ENCODE peak calls at places on chromosomes 16 and 17, in nine cellular contexts. One of them, this sample, is unnamed.

GRCh38 chr16:46748775-46749705 is 896 bp upstream of the MYLK3 start:
- DNase-seq in GM20000: peak; percentile 57
- DNase-seq in GM12865: peak; percentile 77
- DNase-seq in epithelial cell of prostate: no peak
- DNase-seq in central memory CD8-positive, alpha-beta T cell: no peak
- DNase-seq in pulmonary artery endothelial cell: no peak
- DNase-seq in T-helper 2 cell: no peak
- DNase-seq in stimulated activated CD4-positive, alpha-beta T cell treated with anti-CD3 and anti-CD28 coated beads, TNF-alpha, amount 100 ng/mL, for 4 hours: no peak
- DNase-seq in thyroid gland: peak; percentile 22
- DNase-seq in this sample: no peak

GRCh38 chr17:19414396-19415280 is 3.6 kb downstream of the RNF112 start:
- DNase-seq in GM20000: no peak
- DNase-seq in GM12865: no peak
- DNase-seq in epithelial cell of prostate: no peak
- DNase-seq in central memory CD8-positive, alpha-beta T cell: no peak
- DNase-seq in pulmonary artery endothelial cell: no peak
- DNase-seq in T-helper 2 cell: no peak
- DNase-seq in stimulated activated CD4-positive, alpha-beta T cell treated with anti-CD3 and anti-CD28 coated beads, TNF-alpha, amount 100 ng/mL, for 4 hours: no peak
- DNase-seq in thyroid gland: no peak
- DNase-seq in this sample: no peak

GRCh38 chr17:82257473-82257872 is 16.0 kb downstream of the CSNK1D start:
- DNase-seq in GM20000: peak; percentile 24
- DNase-seq in GM12865: no peak
- DNase-seq in epithelial cell of prostate: no peak
- DNase-seq in central memory CD8-positive, alpha-beta T cell: peak; percentile 52
- DNase-seq in pulmonary artery endothelial cell: no peak
- DNase-seq in T-helper 2 cell: peak; percentile 69
- DNase-seq in stimulated activated CD4-positive, alpha-beta T cell treated with anti-CD3 and anti-CD28 coated beads, TNF-alpha, amount 100 ng/mL, for 4 hours: peak; percentile 40
- DNase-seq in thyroid gland: no peak
- DNase-seq in this sample: no peak

GRCh38 chr17:164536-165235 is 16.8 kb downstream of the DOC2B start:
- DNase-seq in GM20000: peak; percentile 73
- DNase-seq in GM12865: peak; percentile 44
- DNase-seq in epithelial cell of prostate: no peak
- DNase-seq in central memory CD8-positive, alpha-beta T cell: no peak
- DNase-seq in pulmonary artery endothelial cell: peak; percentile 22
- DNase-seq in T-helper 2 cell: no peak
- DNase-seq in stimulated activated CD4-positive, alpha-beta T cell treated with anti-CD3 and anti-CD28 coated beads, TNF-alpha, amount 100 ng/mL, for 4 hours: no peak
- DNase-seq in thyroid gland: peak; percentile 30
- DNase-seq in this sample: no peak

GRCh38 chr17:72640415-72641165 is 451.9 kb downstream of the SLC39A11 start:
- DNase-seq in GM20000: no peak
- DNase-seq in GM12865: no peak
- DNase-seq in epithelial cell of prostate: no peak
- DNase-seq in central memory CD8-positive, alpha-beta T cell: no peak
- DNase-seq in pulmonary artery endothelial cell: no peak
- DNase-seq in T-helper 2 cell: no peak
- DNase-seq in stimulated activated CD4-positive, alpha-beta T cell treated with anti-CD3 and anti-CD28 coated beads, TNF-alpha, amount 100 ng/mL, for 4 hours: no peak
- DNase-seq in thyroid gland: peak; percentile 26
- DNase-seq in this sample: no peak

GRCh38 chr17:76405967-76406647 is 21.7 kb downstream of the SPHK1 start:
- DNase-seq in GM20000: no peak
- DNase-seq in GM12865: peak; percentile 47
- DNase-seq in epithelial cell of prostate: no peak
- DNase-seq in central memory CD8-positive, alpha-beta T cell: no peak
- DNase-seq in pulmonary artery endothelial cell: no peak
- DNase-seq in T-helper 2 cell: no peak
- DNase-seq in stimulated activated CD4-positive, alpha-beta T cell treated with anti-CD3 and anti-CD28 coated beads, TNF-alpha, amount 100 ng/mL, for 4 hours: no peak
- DNase-seq in thyroid gland: peak; percentile 78
- DNase-seq in this sample: no peak

GRCh38 chr16:47884131-47884725 is 271.6 kb downstream of the ABCC12 start:
- DNase-seq in GM20000: no peak
- DNase-seq in GM12865: no peak
- DNase-seq in epithelial cell of prostate: no peak
- DNase-seq in central memory CD8-positive, alpha-beta T cell: no peak
- DNase-seq in pulmonary artery endothelial cell: no peak
- DNase-seq in T-helper 2 cell: no peak
- DNase-seq in stimulated activated CD4-positive, alpha-beta T cell treated with anti-CD3 and anti-CD28 coated beads, TNF-alpha, amount 100 ng/mL, for 4 hours: no peak
- DNase-seq in thyroid gland: no peak
- DNase-seq in this sample: no peak

GRCh38 chr16:51225902-51226301 is 74.8 kb upstream of the SALL1 start:
- DNase-seq in GM20000: no peak
- DNase-seq in GM12865: no peak
- DNase-seq in epithelial cell of prostate: no peak
- DNase-seq in central memory CD8-positive, alpha-beta T cell: no peak
- DNase-seq in pulmonary artery endothelial cell: no peak
- DNase-seq in T-helper 2 cell: no peak
- DNase-seq in stimulated activated CD4-positive, alpha-beta T cell treated with anti-CD3 and anti-CD28 coated beads, TNF-alpha, amount 100 ng/mL, for 4 hours: no peak
- DNase-seq in thyroid gland: no peak
- DNase-seq in this sample: no peak

GRCh38 chr16:52283018-52283417 is 263.9 kb downstream of the TOX3 start:
- DNase-seq in GM20000: no peak
- DNase-seq in GM12865: no peak
- DNase-seq in epithelial cell of prostate: peak; percentile 34
- DNase-seq in central memory CD8-positive, alpha-beta T cell: no peak
- DNase-seq in pulmonary artery endothelial cell: no peak
- DNase-seq in T-helper 2 cell: no peak
- DNase-seq in stimulated activated CD4-positive, alpha-beta T cell treated with anti-CD3 and anti-CD28 coated beads, TNF-alpha, amount 100 ng/mL, for 4 hours: no peak
- DNase-seq in thyroid gland: no peak
- DNase-seq in this sample: peak; percentile 0

GRCh38 chr17:49715221-49715620 is 7.5 kb upstream of the SLC35B1 start:
- DNase-seq in GM20000: no peak
- DNase-seq in GM12865: no peak
- DNase-seq in epithelial cell of prostate: no peak
- DNase-seq in central memory CD8-positive, alpha-beta T cell: no peak
- DNase-seq in pulmonary artery endothelial cell: no peak
- DNase-seq in T-helper 2 cell: peak; percentile 77
- DNase-seq in stimulated activated CD4-positive, alpha-beta T cell treated with anti-CD3 and anti-CD28 coated beads, TNF-alpha, amount 100 ng/mL, for 4 hours: no peak
- DNase-seq in thyroid gland: no peak
- DNase-seq in this sample: no peak

GRCh38 chr16:3045758-3046505 is 429 bp upstream of the MMP25 start:
- DNase-seq in GM20000: peak; percentile 84
- DNase-seq in GM12865: no peak
- DNase-seq in epithelial cell of prostate: no peak
- DNase-seq in central memory CD8-positive, alpha-beta T cell: no peak
- DNase-seq in pulmonary artery endothelial cell: no peak
- DNase-seq in T-helper 2 cell: no peak
- DNase-seq in stimulated activated CD4-positive, alpha-beta T cell treated with anti-CD3 and anti-CD28 coated beads, TNF-alpha, amount 100 ng/mL, for 4 hours: no peak
- DNase-seq in thyroid gland: no peak
- DNase-seq in this sample: no peak

GRCh38 chr17:75105269-75106080 is 4.3 kb upstream of the ARMC7 start:
- DNase-seq in GM20000: peak; percentile 75
- DNase-seq in GM12865: peak; percentile 71
- DNase-seq in epithelial cell of prostate: no peak
- DNase-seq in central memory CD8-positive, alpha-beta T cell: no peak
- DNase-seq in pulmonary artery endothelial cell: peak; percentile 48
- DNase-seq in T-helper 2 cell: no peak
- DNase-seq in stimulated activated CD4-positive, alpha-beta T cell treated with anti-CD3 and anti-CD28 coated beads, TNF-alpha, amount 100 ng/mL, for 4 hours: no peak
- DNase-seq in thyroid gland: peak; percentile 61
- DNase-seq in this sample: no peak

GRCh38 chr17:6421700-6422604 is 13.0 kb downstream of the AIPL1 start:
- DNase-seq in GM20000: peak; percentile 89
- DNase-seq in GM12865: peak; percentile 79
- DNase-seq in epithelial cell of prostate: no peak
- DNase-seq in central memory CD8-positive, alpha-beta T cell: peak; percentile 52
- DNase-seq in pulmonary artery endothelial cell: no peak
- DNase-seq in T-helper 2 cell: peak; percentile 35
- DNase-seq in stimulated activated CD4-positive, alpha-beta T cell treated with anti-CD3 and anti-CD28 coated beads, TNF-alpha, amount 100 ng/mL, for 4 hours: peak; percentile 47
- DNase-seq in thyroid gland: peak; percentile 62
- DNase-seq in this sample: no peak

GRCh38 chr17:4236456-4236855 is 27.3 kb downstream of the ANKFY1 start:
- DNase-seq in GM20000: no peak
- DNase-seq in GM12865: no peak
- DNase-seq in epithelial cell of prostate: no peak
- DNase-seq in central memory CD8-positive, alpha-beta T cell: no peak
- DNase-seq in pulmonary artery endothelial cell: no peak
- DNase-seq in T-helper 2 cell: no peak
- DNase-seq in stimulated activated CD4-positive, alpha-beta T cell treated with anti-CD3 and anti-CD28 coated beads, TNF-alpha, amount 100 ng/mL, for 4 hours: no peak
- DNase-seq in thyroid gland: no peak
- DNase-seq in this sample: no peak

GRCh38 chr17:30379303-30380105 is 777 bp downstream of the CPD start:
- DNase-seq in GM20000: peak; percentile 37
- DNase-seq in GM12865: peak; percentile 22
- DNase-seq in epithelial cell of prostate: no peak
- DNase-seq in central memory CD8-positive, alpha-beta T cell: no peak
- DNase-seq in pulmonary artery endothelial cell: no peak
- DNase-seq in T-helper 2 cell: no peak
- DNase-seq in stimulated activated CD4-positive, alpha-beta T cell treated with anti-CD3 and anti-CD28 coated beads, TNF-alpha, amount 100 ng/mL, for 4 hours: peak; percentile 18
- DNase-seq in thyroid gland: peak; percentile 35
- DNase-seq in this sample: no peak

GRCh38 chr16:12417830-12418229 is 385.9 kb downstream of the CPPED1 start:
- DNase-seq in GM20000: no peak
- DNase-seq in GM12865: no peak
- DNase-seq in epithelial cell of prostate: no peak
- DNase-seq in central memory CD8-positive, alpha-beta T cell: no peak
- DNase-seq in pulmonary artery endothelial cell: peak; percentile 5
- DNase-seq in T-helper 2 cell: no peak
- DNase-seq in stimulated activated CD4-positive, alpha-beta T cell treated with anti-CD3 and anti-CD28 coated beads, TNF-alpha, amount 100 ng/mL, for 4 hours: no peak
- DNase-seq in thyroid gland: no peak
- DNase-seq in this sample: no peak

GRCh38 chr17:9334536-9335446 is 240.8 kb downstream of the STX8 start:
- DNase-seq in GM20000: no peak
- DNase-seq in GM12865: no peak
- DNase-seq in epithelial cell of prostate: peak; percentile 3
- DNase-seq in central memory CD8-positive, alpha-beta T cell: no peak
- DNase-seq in pulmonary artery endothelial cell: no peak
- DNase-seq in T-helper 2 cell: no peak
- DNase-seq in stimulated activated CD4-positive, alpha-beta T cell treated with anti-CD3 and anti-CD28 coated beads, TNF-alpha, amount 100 ng/mL, for 4 hours: no peak
- DNase-seq in thyroid gland: no peak
- DNase-seq in this sample: no peak

GRCh38 chr17:67374329-67375053 is 2.6 kb upstream of the PITPNC1 start:
- DNase-seq in GM20000: peak; percentile 80
- DNase-seq in GM12865: peak; percentile 94
- DNase-seq in epithelial cell of prostate: no peak
- DNase-seq in central memory CD8-positive, alpha-beta T cell: peak; percentile 80
- DNase-seq in pulmonary artery endothelial cell: peak; percentile 73
- DNase-seq in T-helper 2 cell: peak; percentile 70
- DNase-seq in stimulated activated CD4-positive, alpha-beta T cell treated with anti-CD3 and anti-CD28 coated beads, TNF-alpha, amount 100 ng/mL, for 4 hours: peak; percentile 76
- DNase-seq in thyroid gland: peak; percentile 86
- DNase-seq in this sample: no peak

GRCh38 chr16:70158261-70158939 is 15.2 kb upstream of the CLEC18C start:
- DNase-seq in GM20000: peak; percentile 18
- DNase-seq in GM12865: no peak
- DNase-seq in epithelial cell of prostate: no peak
- DNase-seq in central memory CD8-positive, alpha-beta T cell: no peak
- DNase-seq in pulmonary artery endothelial cell: no peak
- DNase-seq in T-helper 2 cell: no peak
- DNase-seq in stimulated activated CD4-positive, alpha-beta T cell treated with anti-CD3 and anti-CD28 coated beads, TNF-alpha, amount 100 ng/mL, for 4 hours: no peak
- DNase-seq in thyroid gland: no peak
- DNase-seq in this sample: no peak

GRCh38 chr17:17416007-17416399 is 60.8 kb upstream of the MED9 start:
- DNase-seq in GM20000: peak; percentile 47
- DNase-seq in GM12865: peak; percentile 63
- DNase-seq in epithelial cell of prostate: no peak
- DNase-seq in central memory CD8-positive, alpha-beta T cell: no peak
- DNase-seq in pulmonary artery endothelial cell: peak; percentile 80
- DNase-seq in T-helper 2 cell: peak; percentile 18
- DNase-seq in stimulated activated CD4-positive, alpha-beta T cell treated with anti-CD3 and anti-CD28 coated beads, TNF-alpha, amount 100 ng/mL, for 4 hours: no peak
- DNase-seq in thyroid gland: peak; percentile 20
- DNase-seq in this sample: no peak

GRCh38 chr16:35154627-35155026 is 1695.2 kb downstream of the TP53TG3F start:
- DNase-seq in GM20000: no peak
- DNase-seq in GM12865: no peak
- DNase-seq in epithelial cell of prostate: no peak
- DNase-seq in central memory CD8-positive, alpha-beta T cell: no peak
- DNase-seq in pulmonary artery endothelial cell: no peak
- DNase-seq in T-helper 2 cell: no peak
- DNase-seq in stimulated activated CD4-positive, alpha-beta T cell treated with anti-CD3 and anti-CD28 coated beads, TNF-alpha, amount 100 ng/mL, for 4 hours: no peak
- DNase-seq in thyroid gland: no peak
- DNase-seq in this sample: no peak

GRCh38 chr16:6335072-6335471 is 997.6 kb upstream of the RBFOX1 start:
- DNase-seq in GM20000: no peak
- DNase-seq in GM12865: peak; percentile 8
- DNase-seq in epithelial cell of prostate: no peak
- DNase-seq in central memory CD8-positive, alpha-beta T cell: no peak
- DNase-seq in pulmonary artery endothelial cell: no peak
- DNase-seq in T-helper 2 cell: no peak
- DNase-seq in stimulated activated CD4-positive, alpha-beta T cell treated with anti-CD3 and anti-CD28 coated beads, TNF-alpha, amount 100 ng/mL, for 4 hours: no peak
- DNase-seq in thyroid gland: no peak
- DNase-seq in this sample: no peak

GRCh38 chr16:74650966-74651567 is 15.6 kb downstream of the RFWD3 start:
- DNase-seq in GM20000: no peak
- DNase-seq in GM12865: no peak
- DNase-seq in epithelial cell of prostate: no peak
- DNase-seq in central memory CD8-positive, alpha-beta T cell: no peak
- DNase-seq in pulmonary artery endothelial cell: no peak
- DNase-seq in T-helper 2 cell: no peak
- DNase-seq in stimulated activated CD4-positive, alpha-beta T cell treated with anti-CD3 and anti-CD28 coated beads, TNF-alpha, amount 100 ng/mL, for 4 hours: no peak
- DNase-seq in thyroid gland: no peak
- DNase-seq in this sample: no peak

GRCh38 chr17:74059471-74059870 is 144.0 kb upstream of the RPL38 start:
- DNase-seq in GM20000: no peak
- DNase-seq in GM12865: no peak
- DNase-seq in epithelial cell of prostate: no peak
- DNase-seq in central memory CD8-positive, alpha-beta T cell: no peak
- DNase-seq in pulmonary artery endothelial cell: no peak
- DNase-seq in T-helper 2 cell: no peak
- DNase-seq in stimulated activated CD4-positive, alpha-beta T cell treated with anti-CD3 and anti-CD28 coated beads, TNF-alpha, amount 100 ng/mL, for 4 hours: no peak
- DNase-seq in thyroid gland: no peak
- DNase-seq in this sample: no peak

This sample was measured in brain pericyte.